ENCODE peak calls at places on chromosome 9, in ten cellular contexts. D, T, O, P, X, C, Z, G, H and N are unnamed samples.

GRCh38 chr9:128554155-128554862 is 1.9 kb downstream of the SPTAN1 start:
- DNase-seq in D (no peak), G (peak), X (peak), Z (peak), H (no peak), O (peak), C (peak), T (peak), P (peak), N (peak)

GRCh38 chr9:126708178-126708577 is 94.5 kb downstream of the LMX1B start:
- DNase-seq in H (no peak), X (no peak), O (no peak), G (no peak), C (peak), Z (no peak), P (peak), D (no peak), T (no peak), N (no peak)

GRCh38 chr9:80522465-80522864 is 950.7 kb downstream of the TLE4 start:
- DNase-seq in O (no peak), D (no peak), G (no peak), T (no peak), H (no peak), P (no peak), X (no peak), C (no peak), Z (no peak), N (peak)

GRCh38 chr9:72615931-72616330 is 94.5 kb downstream of the TMC1 start:
- DNase-seq in G (no peak), C (no peak), Z (no peak), P (no peak), T (no peak), D (no peak), X (no peak), H (no peak), O (peak), N (peak)

GRCh38 chr9:6845881-6846280 is 88.1 kb downstream of the KDM4C start:
- DNase-seq in O (no peak), H (no peak), C (peak), Z (no peak), P (no peak), D (no peak), T (no peak), X (peak), G (no peak), N (peak)

GRCh38 chr9:16180546-16180945 is 627.7 kb downstream of the CCDC171 start:
- DNase-seq in O (peak), G (no peak), P (no peak), C (no peak), D (no peak), H (no peak), Z (no peak), T (peak), X (peak), N (peak)

GRCh38 chr9:93651521-93651950 is 75.2 kb downstream of the PHF2 start:
- DNase-seq in Z (no peak), P (no peak), G (no peak), H (no peak), D (no peak), O (no peak), X (no peak), T (no peak), C (no peak), N (no peak)

GRCh38 chr9:130549093-130549735 is 30.2 kb upstream of the FUBP3 start:
- DNase-seq in P (no peak), D (no peak), O (no peak), T (no peak), X (no peak), G (no peak), Z (no peak), C (no peak), H (no peak), N (no peak)

GRCh38 chr9:127557466-127557869 is 54.6 kb upstream of the STXBP1 start:
- DNase-seq in X (peak), Z (peak), C (no peak), G (no peak), O (peak), D (no peak), P (no peak), H (no peak), T (peak), N (no peak)